ENCODE peak calls at places on chromosome X, in five cellular contexts. One of them, this sample, is unnamed.

GRCh38 chrX:154012336-154012991 is 7.2 kb downstream of the IRAK1 start:
- DNase-seq in H1: no peak
- DNase-seq in trophoblast cell: peak
- DNase-seq in mesenchymal stem cell: no peak
- DNase-seq in neuronal stem cell: no peak
- DNase-seq in this sample: no peak

GRCh38 chrX:117834076-117834475 is 282.5 kb downstream of the KLHL13 start:
- DNase-seq in neuronal stem cell: no peak
- DNase-seq in H1: no peak
- DNase-seq in mesenchymal stem cell: no peak
- DNase-seq in trophoblast cell: no peak
- DNase-seq in this sample: no peak

GRCh38 chrX:71619193-71619592 is 882 bp upstream of the CXCR3 start:
- DNase-seq in H1: no peak
- DNase-seq in neuronal stem cell: no peak
- DNase-seq in trophoblast cell: no peak
- DNase-seq in mesenchymal stem cell: no peak
- DNase-seq in this sample: no peak

GRCh38 chrX:150643271-150643670 is 49.9 kb upstream of the MTMR1 start:
- DNase-seq in mesenchymal stem cell: peak
- DNase-seq in neuronal stem cell: no peak
- DNase-seq in trophoblast cell: no peak
- DNase-seq in H1: no peak
- DNase-seq in this sample: no peak

GRCh38 chrX:69014200-69014599 is 151.1 kb downstream of the PJA1 start:
- DNase-seq in mesenchymal stem cell: peak
- DNase-seq in neuronal stem cell: no peak
- DNase-seq in trophoblast cell: no peak
- DNase-seq in H1: no peak
- DNase-seq in this sample: no peak

GRCh38 chrX:50448565-50448964 is 22.1 kb downstream of the DGKK start:
- DNase-seq in mesenchymal stem cell: peak
- DNase-seq in H1: no peak
- DNase-seq in neuronal stem cell: no peak
- DNase-seq in trophoblast cell: peak
- DNase-seq in this sample: no peak

GRCh38 chrX:132004728-132005127 is 18.4 kb upstream of the STK26 start:
- DNase-seq in neuronal stem cell: no peak
- DNase-seq in mesenchymal stem cell: peak
- DNase-seq in H1: no peak
- DNase-seq in trophoblast cell: peak
- DNase-seq in this sample: no peak

GRCh38 chrX:144790148-144790547 is 457.2 kb upstream of the SPANXN1 start:
- DNase-seq in H1: no peak
- DNase-seq in neuronal stem cell: no peak
- DNase-seq in mesenchymal stem cell: no peak
- DNase-seq in trophoblast cell: no peak
- DNase-seq in this sample: no peak

GRCh38 chrX:131895002-131895401 is 128.1 kb upstream of the STK26 start:
- DNase-seq in mesenchymal stem cell: peak
- DNase-seq in neuronal stem cell: no peak
- DNase-seq in trophoblast cell: no peak
- DNase-seq in H1: no peak
- DNase-seq in this sample: no peak

GRCh38 chrX:100719139-100719538 is 12.8 kb downstream of the SYTL4 start:
- DNase-seq in mesenchymal stem cell: no peak
- DNase-seq in trophoblast cell: no peak
- DNase-seq in neuronal stem cell: no peak
- DNase-seq in H1: no peak
- DNase-seq in this sample: no peak

GRCh38 chrX:72305286-72306084 is at the start of gene CITED1:
- DNase-seq in neuronal stem cell: peak
- DNase-seq in trophoblast cell: peak
- DNase-seq in mesenchymal stem cell: peak
- DNase-seq in H1: no peak
- DNase-seq in this sample: peak

GRCh38 chrX:57044226-57044625 is 48.9 kb upstream of the SPIN3 start:
- DNase-seq in H1: no peak
- DNase-seq in trophoblast cell: no peak
- DNase-seq in mesenchymal stem cell: no peak
- DNase-seq in neuronal stem cell: no peak
- DNase-seq in this sample: no peak

GRCh38 chrX:55340896-55341433 is 76.2 kb upstream of the PAGE3 start:
- DNase-seq in mesenchymal stem cell: no peak
- DNase-seq in H1: no peak
- DNase-seq in trophoblast cell: no peak
- DNase-seq in neuronal stem cell: no peak
- DNase-seq in this sample: no peak

GRCh38 chrX:148500428-148501120 is at the start of gene AFF2:
- DNase-seq in neuronal stem cell: peak
- DNase-seq in trophoblast cell: peak
- DNase-seq in mesenchymal stem cell: peak
- DNase-seq in H1: no peak
- DNase-seq in this sample: peak

GRCh38 chrX:148755111-148755510 is 254.7 kb downstream of the AFF2 start:
- DNase-seq in neuronal stem cell: no peak
- DNase-seq in trophoblast cell: no peak
- DNase-seq in mesenchymal stem cell: no peak
- DNase-seq in H1: no peak
- DNase-seq in this sample: no peak

GRCh38 chrX:70434352-70434866 is 10.2 kb upstream of the DLG3 start:
- DNase-seq in trophoblast cell: peak
- DNase-seq in neuronal stem cell: peak
- DNase-seq in H1: peak
- DNase-seq in mesenchymal stem cell: peak
- DNase-seq in this sample: peak

GRCh38 chrX:44344687-44345086 is 1.2 kb upstream of the EFHC2 start:
- DNase-seq in H1: no peak
- DNase-seq in mesenchymal stem cell: no peak
- DNase-seq in neuronal stem cell: no peak
- DNase-seq in trophoblast cell: no peak
- DNase-seq in this sample: no peak

GRCh38 chrX:13747836-13748235 is 13.3 kb downstream of the OFD1 start:
- DNase-seq in mesenchymal stem cell: peak
- DNase-seq in H1: no peak
- DNase-seq in trophoblast cell: peak
- DNase-seq in neuronal stem cell: no peak
- DNase-seq in this sample: no peak

GRCh38 chrX:100647739-100648138 is 3.7 kb downstream of the SRPX2 start:
- DNase-seq in trophoblast cell: no peak
- DNase-seq in H1: no peak
- DNase-seq in neuronal stem cell: no peak
- DNase-seq in mesenchymal stem cell: peak
- DNase-seq in this sample: no peak

GRCh38 chrX:120419465-120419864 is 49.6 kb downstream of the LAMP2 start:
- DNase-seq in neuronal stem cell: no peak
- DNase-seq in H1: no peak
- DNase-seq in trophoblast cell: no peak
- DNase-seq in mesenchymal stem cell: no peak
- DNase-seq in this sample: no peak
- H2AFZ ChIP-seq in neuronal stem cell: no peak
- H2AFZ ChIP-seq in H1: no peak
- H2AFZ ChIP-seq in trophoblast cell: no peak
- H2AFZ ChIP-seq in mesenchymal stem cell: no peak
- H2AFZ ChIP-seq in this sample: no peak

GRCh38 chrX:10577863-10578262 is 42.5 kb downstream of the MID1 start:
- DNase-seq in mesenchymal stem cell: no peak
- DNase-seq in trophoblast cell: no peak
- DNase-seq in neuronal stem cell: no peak
- DNase-seq in H1: no peak
- DNase-seq in this sample: no peak
- H3K4me2 ChIP-seq in mesenchymal stem cell: no peak
- H3K4me2 ChIP-seq in trophoblast cell: no peak
- H3K4me2 ChIP-seq in neuronal stem cell: no peak
- H3K4me2 ChIP-seq in H1: no peak
- H3K4me2 ChIP-seq in this sample: no peak

GRCh38 chrX:11381464-11381863 is 88.3 kb downstream of the AMELX start:
- DNase-seq in mesenchymal stem cell: peak
- DNase-seq in neuronal stem cell: peak
- DNase-seq in trophoblast cell: peak
- DNase-seq in H1: no peak
- DNase-seq in this sample: peak
- H2BK12ac ChIP-seq in mesenchymal stem cell: no peak
- H2BK12ac ChIP-seq in neuronal stem cell: no peak
- H2BK12ac ChIP-seq in trophoblast cell: no peak
- H2BK12ac ChIP-seq in H1: no peak
- H2BK12ac ChIP-seq in this sample: no peak

DNA sequence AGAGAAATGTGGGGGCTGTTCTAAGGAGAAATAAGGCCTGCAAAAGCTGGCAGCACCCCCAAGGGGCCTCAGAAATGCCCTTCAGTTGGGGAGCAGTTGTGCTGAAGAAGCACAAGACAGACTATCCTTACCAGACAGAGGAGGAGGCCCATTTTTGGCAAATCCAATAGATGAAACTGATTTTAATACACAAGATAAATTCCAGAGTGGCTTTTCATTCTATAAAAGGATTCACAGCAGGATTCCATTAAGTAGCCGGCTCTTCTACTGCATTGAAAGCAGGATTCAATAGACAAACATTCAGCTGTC is 8.1 kb downstream of the SEPTIN6 start:
- DNase-seq in H1: no peak
- DNase-seq in trophoblast cell: no peak
- DNase-seq in mesenchymal stem cell: no peak
- DNase-seq in neuronal stem cell: no peak
- DNase-seq in this sample: no peak
- H2AFZ ChIP-seq in H1: no peak
- H2AFZ ChIP-seq in trophoblast cell: no peak
- H2AFZ ChIP-seq in mesenchymal stem cell: no peak
- H2AFZ ChIP-seq in neuronal stem cell: no peak
- H2AFZ ChIP-seq in this sample: no peak

GRCh38 chrX:136731798-136732197 is 48.9 kb downstream of the ARHGEF6 start:
- DNase-seq in H1: no peak
- DNase-seq in neuronal stem cell: no peak
- DNase-seq in trophoblast cell: no peak
- DNase-seq in mesenchymal stem cell: no peak
- DNase-seq in this sample: no peak
- H3K4me2 ChIP-seq in H1: no peak
- H3K4me2 ChIP-seq in neuronal stem cell: no peak
- H3K4me2 ChIP-seq in trophoblast cell: no peak
- H3K4me2 ChIP-seq in mesenchymal stem cell: no peak
- H3K4me2 ChIP-seq in this sample: no peak

DNA sequence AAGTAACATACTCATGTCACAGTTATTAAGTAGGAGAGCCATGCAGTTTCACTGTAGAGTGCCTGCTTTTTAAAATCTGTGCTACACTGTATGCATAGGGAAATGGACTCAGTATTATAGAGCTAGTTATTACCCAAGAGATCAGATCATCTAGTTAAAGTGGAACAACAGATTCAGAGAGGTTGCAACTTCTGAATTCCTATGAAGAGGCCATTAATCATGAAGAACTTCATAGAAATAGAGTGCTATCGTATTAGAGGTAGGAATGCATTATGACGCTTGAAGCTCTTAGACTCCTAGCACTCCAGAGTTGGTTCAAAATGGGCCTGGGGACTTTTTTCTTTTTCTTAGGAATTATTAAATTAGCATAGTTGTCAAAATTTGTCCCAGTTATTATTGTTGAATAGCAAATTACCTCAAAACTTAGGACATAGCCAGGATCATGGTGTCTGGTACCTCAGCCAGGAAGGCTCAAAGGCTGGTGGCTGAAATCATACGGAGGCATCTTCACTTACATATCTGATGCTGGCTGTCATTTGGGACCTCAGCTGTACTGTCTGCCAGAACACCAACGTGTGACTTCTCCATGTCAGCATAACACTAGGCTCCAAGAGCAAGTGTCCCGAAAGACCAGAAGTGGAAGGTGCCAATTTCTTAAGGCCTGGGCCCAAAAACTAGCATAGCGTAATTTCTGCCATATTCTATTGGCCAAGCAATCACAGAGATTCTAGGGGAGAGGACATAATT is 125.7 kb downstream of the STAG2 start:
- DNase-seq in trophoblast cell: no peak
- DNase-seq in mesenchymal stem cell: no peak
- DNase-seq in H1: no peak
- DNase-seq in neuronal stem cell: no peak
- DNase-seq in this sample: no peak
- H2BK12ac ChIP-seq in trophoblast cell: no peak
- H2BK12ac ChIP-seq in mesenchymal stem cell: no peak
- H2BK12ac ChIP-seq in H1: no peak
- H2BK12ac ChIP-seq in neuronal stem cell: no peak
- H2BK12ac ChIP-seq in this sample: no peak

DNA sequence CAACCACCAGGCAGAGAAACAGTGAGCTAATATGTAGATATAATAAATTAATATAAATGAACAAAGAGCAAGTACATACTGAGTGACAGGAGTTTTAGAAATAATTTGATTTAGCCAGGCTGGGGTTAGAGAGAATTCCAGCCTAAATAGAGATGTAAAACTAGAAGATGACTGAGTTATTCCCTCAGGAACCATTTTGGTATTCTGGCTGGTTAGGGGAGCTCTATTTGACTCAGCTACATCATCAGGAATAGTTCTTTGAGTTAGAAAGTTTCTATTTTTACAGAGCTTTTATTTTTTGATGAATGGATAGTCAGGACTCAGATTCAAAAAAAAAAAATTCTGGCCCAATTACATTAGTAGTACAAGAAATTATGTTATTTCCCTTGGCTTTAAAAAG is 180.4 kb upstream of the MID1 start:
- DNase-seq in mesenchymal stem cell: no peak
- DNase-seq in trophoblast cell: no peak
- DNase-seq in H1: no peak
- DNase-seq in neuronal stem cell: no peak
- DNase-seq in this sample: no peak
- H2AFZ ChIP-seq in mesenchymal stem cell: no peak
- H2AFZ ChIP-seq in trophoblast cell: no peak
- H2AFZ ChIP-seq in H1: no peak
- H2AFZ ChIP-seq in neuronal stem cell: no peak
- H2AFZ ChIP-seq in this sample: no peak

This sample was measured in H9.